ENCODE peak calls at places on chromosome 1, in six cellular contexts. O is RWPE1, Q is HFF-Myc, P is body of pancreas, Z is fibroblast of lung, X is pancreas. N is an unnamed sample.

GRCh38 chr1:42399315-42400100 is 18.9 kb downstream of the RIMKLA start:
- DNase-seq in O (no peak), Q (no peak), P (no peak), Z (no peak), X (no peak), N (no peak)

GRCh38 chr1:61135286-61135685 is 52.9 kb downstream of the NFIA start:
- DNase-seq in O (no peak), Q (no peak), P (no peak), Z (no peak), X (no peak), N (no peak)

GRCh38 chr1:246728311-246728710 is 4.1 kb downstream of the SCCPDH start:
- DNase-seq in O (no peak), Q (no peak), P (no peak), Z (no peak), X (no peak), N (no peak)

GRCh38 chr1:165288301-165289120 is 68.0 kb downstream of the LMX1A start:
- DNase-seq in O (no peak), Q (no peak), P (no peak), Z (no peak), X (no peak), N (no peak)

GRCh38 chr1:240320645-240321044 is 229.0 kb downstream of the FMN2 start:
- DNase-seq in O (no peak), Q (no peak), P (no peak), Z (no peak), X (no peak), N (no peak)

GRCh38 chr1:39960461-39960958 is 5.6 kb downstream of the MFSD2A start:
- DNase-seq in O (peak), Q (no peak), P (peak), Z (no peak), X (peak), N (no peak)

GRCh38 chr1:57019240-57019805 is 53.5 kb upstream of the C8B start:
- DNase-seq in O (no peak), Q (no peak), P (no peak), Z (no peak), X (no peak), N (no peak)

GRCh38 chr1:89810880-89811279 is 10.0 kb upstream of the LRRC8D start:
- DNase-seq in O (no peak), Q (no peak), P (no peak), Z (no peak), X (no peak), N (no peak)

GRCh38 chr1:19661721-19662228 is 2.9 kb upstream of the HTR6 start:
- DNase-seq in O (no peak), Q (no peak), P (no peak), Z (peak), X (no peak), N (peak)

GRCh38 chr1:27607239-27607804 is 3.4 kb upstream of the AHDC1 start:
- DNase-seq in O (no peak), Q (no peak), P (no peak), Z (no peak), X (no peak), N (peak)

GRCh38 chr1:65357291-65357960 is 48.1 kb downstream of the DNAJC6 start:
- DNase-seq in O (no peak), Q (no peak), P (no peak), Z (no peak), X (no peak), N (no peak)

GRCh38 chr1:1687846-1688245 is 4.7 kb downstream of the SLC35E2B start:
- DNase-seq in O (no peak), Q (no peak), P (no peak), Z (no peak), X (no peak), N (no peak)

GRCh38 chr1:108199231-108199657 is 899 bp downstream of the SLC25A24 start:
- DNase-seq in O (peak), Q (peak), P (no peak), Z (peak), X (no peak), N (peak)

GRCh38 chr1:108049083-108049819 is 84.3 kb upstream of the VAV3 start:
- DNase-seq in O (no peak), Q (no peak), P (no peak), Z (no peak), X (no peak), N (peak)

GRCh38 chr1:99728494-99729235 is 37.8 kb downstream of the FRRS1 start:
- DNase-seq in O (peak), Q (no peak), P (no peak), Z (no peak), X (no peak), N (peak)

GRCh38 chr1:217311766-217312165 is 319.1 kb downstream of the GPATCH2 start:
- DNase-seq in O (no peak), Q (no peak), P (no peak), Z (peak), X (no peak), N (peak)

GRCh38 chr1:25545767-25546166 is 2.4 kb downstream of the LDLRAP1 start:
- DNase-seq in O (no peak), Q (no peak), P (no peak), Z (no peak), X (no peak), N (no peak)

GRCh38 chr1:219660666-219661463 is 48.0 kb upstream of the ZC3H11B start:
- DNase-seq in O (peak), Q (peak), P (peak), Z (peak), X (peak), N (peak)

DNA sequence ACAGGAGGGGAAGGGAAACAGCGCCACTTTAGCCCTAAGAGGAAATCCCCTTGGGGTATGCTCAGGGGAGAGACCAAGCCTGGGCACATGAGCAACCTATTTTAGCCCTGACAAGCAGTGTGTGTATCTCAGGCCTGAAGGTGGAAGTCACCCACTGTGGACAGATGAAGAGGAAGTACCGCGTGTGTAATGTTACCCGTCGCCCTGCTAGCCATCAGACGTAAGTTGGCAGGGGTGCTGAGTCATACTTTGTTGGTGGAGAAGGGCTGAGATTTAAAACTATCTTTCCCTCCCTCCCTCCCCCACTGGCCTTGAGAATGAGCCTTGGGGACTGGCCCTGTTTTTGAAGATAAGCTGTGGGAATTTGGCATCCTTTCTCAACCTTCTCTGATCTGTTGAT is 11.2 kb downstream of the AGO1 start:
- DNase-seq in O (no peak), Q (no peak), P (no peak), Z (peak), X (peak), N (peak)
- TF ChIP-seq CTCF in O (no peak), Q (no peak), P (no peak), Z (no peak), X (no peak), N (no peak)

DNA sequence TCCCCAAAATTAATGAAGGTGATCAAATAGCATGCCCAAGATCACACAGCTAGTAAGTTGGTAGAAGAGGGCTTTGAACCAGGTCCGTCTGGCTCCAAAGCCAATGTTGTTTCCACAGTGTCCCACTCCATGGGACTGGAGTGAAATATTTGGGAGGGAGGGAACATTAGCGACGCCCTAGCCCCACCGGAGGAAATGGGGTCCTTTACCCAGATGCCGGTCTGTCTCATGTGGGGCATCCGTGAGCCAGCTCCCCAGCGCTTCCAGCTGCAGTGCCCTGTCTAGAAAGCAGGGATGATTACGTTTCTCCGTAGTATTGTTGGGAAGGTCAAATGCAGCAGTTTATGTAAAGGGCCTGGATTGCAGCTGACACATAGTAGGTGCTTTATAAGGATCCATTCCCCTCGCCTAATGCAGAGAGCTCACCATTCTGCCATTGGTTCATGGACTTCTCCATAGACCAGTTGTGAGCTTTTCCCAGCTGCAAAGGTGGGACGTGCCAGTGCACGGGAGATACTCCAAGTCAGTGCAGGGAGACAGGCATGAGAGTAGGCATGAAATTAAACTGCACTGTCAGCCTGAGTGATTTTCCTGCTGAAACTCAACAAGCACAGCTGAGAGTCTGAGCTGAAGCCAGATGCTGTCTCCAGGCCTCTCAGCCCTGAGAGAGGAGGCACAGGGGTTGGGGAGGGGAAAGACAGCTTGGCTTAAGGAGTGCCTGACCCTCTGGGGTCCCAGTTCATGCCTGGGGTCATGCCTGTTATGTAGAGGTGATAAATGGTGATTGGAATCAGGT is 24.7 kb downstream of the QSOX1 start:
- DNase-seq in O (no peak), Q (no peak), P (no peak), Z (no peak), X (no peak), N (no peak)
- TF ChIP-seq CTCF in O (peak), Q (no peak), P (no peak), Z (no peak), X (peak), N (no peak)

GRCh38 chr1:168342572-168343280 is 62.0 kb downstream of the TBX19 start:
- DNase-seq in O (peak), Q (peak), P (peak), Z (peak), X (peak), N (peak)
- TF ChIP-seq CTCF in O (peak), Q (peak), P (peak), Z (peak), X (peak), N (peak)

DNA sequence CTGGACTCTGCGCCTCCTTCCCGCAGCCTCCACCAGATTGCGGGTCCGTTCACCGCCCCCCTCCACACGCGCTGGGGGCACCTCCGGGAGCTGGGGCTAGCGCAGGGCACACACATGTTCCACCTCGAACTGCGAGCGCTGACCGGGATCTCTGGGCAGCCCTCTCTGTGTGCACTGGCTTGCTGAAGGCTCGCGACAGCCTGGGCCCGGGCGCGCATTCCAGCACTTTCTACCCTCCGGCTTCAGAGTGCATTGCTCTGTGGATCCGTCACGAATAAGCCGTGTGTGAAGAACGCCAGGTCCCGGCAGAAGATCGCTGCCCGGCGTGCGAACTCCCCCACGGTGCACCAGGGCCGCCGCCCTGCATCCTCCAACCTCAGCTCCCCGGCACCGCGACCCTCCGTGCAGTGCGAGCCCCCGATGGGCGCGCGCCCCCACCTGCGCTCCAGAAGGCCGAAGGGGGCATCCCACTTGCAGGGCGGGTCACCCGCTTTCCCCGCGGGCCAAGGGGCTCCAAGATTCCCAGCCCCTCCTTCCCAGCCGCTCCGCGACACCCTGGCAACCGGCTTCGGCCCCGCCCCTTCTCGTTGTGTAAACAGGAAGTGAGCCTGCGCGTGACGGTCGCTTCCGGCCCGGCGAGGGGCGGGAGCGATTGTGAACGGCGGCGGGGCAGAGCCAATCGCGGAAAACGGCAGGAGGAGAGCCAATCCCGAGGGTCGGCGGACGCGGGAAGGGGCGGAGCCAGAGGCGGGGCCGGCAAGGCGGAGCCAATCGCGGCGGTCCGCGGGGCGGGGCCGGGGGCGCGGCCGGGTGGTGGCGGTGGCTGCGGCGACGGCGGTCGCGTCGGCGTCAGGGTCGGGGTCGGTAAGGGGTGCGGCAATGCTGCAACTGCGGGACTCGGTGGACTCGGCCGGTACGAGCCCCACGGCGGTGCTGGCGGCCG is at the start of gene TPRG1L:
- DNase-seq in O (peak), Q (peak), P (peak), Z (peak), X (peak), N (peak)
- TF ChIP-seq CTCF in O (no peak), Q (no peak), P (no peak), Z (no peak), X (no peak), N (no peak)

GRCh38 chr1:169526998-169527397 is 41.3 kb upstream of the SLC19A2 start:
- DNase-seq in O (no peak), Q (no peak), P (no peak), Z (no peak), X (no peak), N (no peak)

GRCh38 chr1:169528214-169529067 is 42.7 kb upstream of the SLC19A2 start:
- DNase-seq in O (no peak), Q (no peak), P (no peak), Z (no peak), X (no peak), N (no peak)

GRCh38 chr1:169527461-169528213 is 41.9 kb upstream of the SLC19A2 start:
- DNase-seq in O (no peak), Q (no peak), P (no peak), Z (peak), X (no peak), N (peak)

GRCh38 chr1:169526120-169526832 is 40.5 kb upstream of the SLC19A2 start:
- DNase-seq in O (no peak), Q (no peak), P (no peak), Z (no peak), X (no peak), N (no peak)

GRCh38 chr1:169529068-169529642 is 43.4 kb upstream of the SLC19A2 start:
- DNase-seq in O (peak), Q (no peak), P (peak), Z (no peak), X (peak), N (peak)
- TF ChIP-seq CTCF in O (no peak), Q (no peak), P (no peak), Z (no peak), X (no peak), N (no peak)

DNA sequence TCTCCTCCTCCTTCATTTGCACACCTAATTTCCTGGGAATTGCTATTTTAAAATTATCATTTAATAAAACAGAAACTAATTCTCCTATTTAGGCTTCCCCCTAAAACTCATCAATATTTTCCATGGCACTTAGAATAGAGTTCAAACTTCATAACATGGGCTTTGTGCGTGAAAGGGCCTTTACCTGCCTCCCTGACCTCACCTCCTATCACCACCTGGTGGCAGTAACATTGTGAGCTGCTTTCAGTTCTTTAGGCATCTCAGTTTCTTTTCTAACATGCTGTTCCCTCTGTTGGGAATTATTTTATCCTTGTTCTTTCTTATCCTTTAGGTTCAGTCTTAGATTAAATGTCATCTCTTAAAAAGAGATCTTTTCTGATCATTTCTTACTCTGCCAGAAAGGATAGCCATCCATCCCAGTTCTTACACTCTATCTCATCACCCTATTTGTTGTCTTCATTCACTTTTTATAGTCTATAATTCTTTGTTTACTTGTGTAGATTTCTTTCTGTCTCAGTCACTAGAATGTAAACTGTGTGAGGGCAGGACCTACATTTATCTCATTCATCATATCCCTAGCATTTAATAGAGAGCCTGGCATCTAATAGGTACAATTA is 133.8 kb upstream of the KIAA1614 start:
- DNase-seq in O (peak), Q (no peak), P (peak), Z (no peak), X (no peak), N (peak)
- TF ChIP-seq CTCF in O (peak), Q (peak), P (peak), Z (no peak), X (peak), N (peak)

DNA sequence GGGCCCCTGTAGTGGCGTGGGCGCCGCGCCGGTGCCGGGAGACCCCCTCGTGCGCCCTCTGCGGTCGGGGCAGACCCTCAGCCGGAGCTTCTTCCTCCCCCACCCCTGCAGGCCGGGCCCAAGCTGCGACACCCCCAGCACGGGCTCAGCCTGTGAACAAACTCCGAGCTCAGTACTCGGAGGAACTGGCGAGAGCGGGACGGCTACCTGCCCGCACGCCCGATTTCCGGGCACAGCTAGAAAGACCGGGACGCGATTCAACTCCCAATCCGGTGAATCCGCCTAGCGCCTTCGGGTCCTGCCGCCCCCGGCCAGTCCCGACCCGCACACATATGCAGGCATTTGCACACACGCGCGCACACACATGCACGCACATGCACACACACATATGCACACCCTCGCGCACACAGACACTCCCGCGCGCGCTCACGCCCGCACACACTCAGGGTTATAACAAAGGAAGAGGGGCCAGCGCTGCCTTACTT is 580 bp upstream of the BLACAT1 start:
- DNase-seq in O (no peak), Q (no peak), P (no peak), Z (no peak), X (no peak), N (no peak)
- TF ChIP-seq CTCF in O (no peak), Q (no peak), P (no peak), Z (no peak), X (no peak), N (no peak)

N was measured in fibroblast of pulmonary artery.